ENCODE peak calls at places on chromosomes 6 and 20, in four cellular contexts. U is WTC11, T is HepG2, B is K562. J is an unnamed sample.

GRCh38 chr6:22024004-22024403 is 272.8 kb downstream of the PRL start:
- DNase-seq in U (no peak), T (no peak), B (peak; percentile 72), J (no peak)

GRCh38 chr6:163667372-163668060 is 253.0 kb downstream of the QKI start:
- DNase-seq in U (no peak), T (no peak), B (no peak), J (no peak)

GRCh38 chr6:56370127-56370540 is 122.8 kb upstream of the COL21A1 start:
- DNase-seq in U (peak; percentile 59), T (peak; percentile 87), B (peak; percentile 13), J (peak; percentile 69)

GRCh38 chr20:61877331-61877730 is 188.3 kb downstream of the TAF4 start:
- DNase-seq in U (no peak), T (no peak), B (no peak), J (no peak)

GRCh38 chr6:71205336-71205956 is 83.2 kb upstream of the OGFRL1 start:
- DNase-seq in U (no peak), T (no peak), B (no peak), J (no peak)

GRCh38 chr20:20225325-20225724 is 142.6 kb upstream of the INSM1 start:
- DNase-seq in U (no peak), T (no peak), B (no peak), J (no peak)

GRCh38 chr6:95693108-95693507 is 115.8 kb downstream of the MANEA start:
- DNase-seq in U (no peak), T (peak; percentile 10), B (no peak), J (no peak)

GRCh38 chr6:135346747-135347146 is 150.8 kb downstream of the AHI1 start:
- DNase-seq in U (no peak), T (no peak), B (no peak), J (no peak)

GRCh38 chr6:137277971-137278602 is 58.9 kb upstream of the IFNGR1 start:
- DNase-seq in U (peak; percentile 22), T (peak; percentile 28), B (no peak), J (peak; percentile 45)

GRCh38 chr20:13158339-13158738 is 62.7 kb upstream of the ISM1 start:
- DNase-seq in U (no peak), T (no peak), B (no peak), J (no peak)

GRCh38 chr20:46215913-46216707 is 92.2 kb downstream of the CDH22 start:
- DNase-seq in U (peak; percentile 63), T (peak; percentile 55), B (peak; percentile 80), J (peak; percentile 48)

GRCh38 chr6:44049163-44049988 is 77.9 kb downstream of the MRPL14 start:
- DNase-seq in U (no peak), T (no peak), B (no peak), J (no peak)

GRCh38 chr6:125707615-125708243 is 41.7 kb upstream of the HEY2 start:
- DNase-seq in U (no peak), T (no peak), B (no peak), J (no peak)
- TF ChIP-seq ELF4 in U (no peak), T (no peak), B (no peak), J (no peak)

GRCh38 chr6:16477367-16478149 is 239.2 kb downstream of the GMPR start:
- DNase-seq in U (no peak), T (no peak), B (no peak), J (no peak)
- TF ChIP-seq ELF4 in U (no peak), T (no peak), B (no peak), J (no peak)

DNA sequence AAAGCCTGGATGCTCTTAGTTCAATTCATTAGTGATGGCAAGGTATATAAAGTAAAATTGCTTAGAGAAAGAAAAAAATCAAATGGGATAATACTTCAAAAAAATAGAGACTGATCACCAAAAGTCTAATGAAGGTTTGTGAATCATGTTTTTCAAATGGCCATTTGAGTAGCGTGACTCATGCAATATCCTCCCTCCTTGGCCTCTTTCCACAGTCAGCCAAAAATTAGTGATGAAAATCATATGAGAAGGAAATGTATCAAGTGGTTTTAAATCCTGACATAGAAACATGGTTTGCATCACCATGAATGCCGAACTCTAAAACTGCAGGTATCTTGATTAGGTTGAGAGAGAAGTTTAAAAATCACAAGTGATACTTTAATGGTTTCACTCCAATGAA is 1.2 kb upstream of the COL19A1 start:
- DNase-seq in U (no peak), T (no peak), B (no peak), J (no peak)
- TF ChIP-seq ELF4 in U (no peak), T (no peak), B (no peak), J (no peak)

GRCh38 chr20:17675519-17676377 is 6.3 kb downstream of the RRBP1 start:
- DNase-seq in U (no peak), T (no peak), B (no peak), J (no peak)
- TF ChIP-seq ELF4 in U (no peak), T (no peak), B (no peak), J (no peak)

GRCh38 chr6:16031278-16031981 is 97.5 kb upstream of the MYLIP start:
- DNase-seq in U (no peak), T (peak; percentile 3), B (peak; percentile 93), J (no peak)
- TF ChIP-seq ELF4 in U (no peak), T (no peak), B (peak; percentile 99), J (no peak)

DNA sequence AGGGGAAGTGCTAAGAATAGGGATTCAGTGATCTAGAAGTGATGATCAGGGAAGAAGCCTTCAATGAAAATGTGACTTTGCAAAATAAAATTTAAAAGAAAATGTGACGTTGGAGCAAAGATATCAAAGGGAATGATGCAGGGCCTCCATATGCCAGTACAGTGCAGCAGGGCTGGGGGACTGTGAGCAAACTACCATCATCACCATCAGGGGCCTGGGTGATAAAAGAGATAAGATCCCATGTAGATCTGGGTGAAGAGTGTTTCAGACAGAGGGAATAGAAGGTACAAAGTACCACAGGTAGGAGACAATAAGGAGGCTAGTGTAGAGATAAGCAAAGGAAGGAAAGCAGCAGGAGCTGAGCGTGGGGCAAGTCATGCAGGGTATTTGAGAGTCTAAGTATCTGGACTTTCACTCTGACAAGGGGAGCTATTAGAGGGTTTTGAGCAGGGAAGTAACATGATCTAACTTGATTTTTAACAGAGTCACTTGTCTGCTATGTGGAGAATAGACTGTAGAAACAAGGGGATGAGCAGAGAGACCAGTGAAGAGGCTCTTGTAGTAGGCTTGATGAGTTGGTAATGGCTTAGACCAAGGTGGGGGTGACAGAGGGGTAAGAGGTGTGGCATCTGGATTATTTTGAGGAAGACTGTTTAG is 295.6 kb downstream of the ZFAND3 start:
- DNase-seq in U (no peak), T (no peak), B (no peak), J (no peak)
- TF ChIP-seq ELF4 in U (no peak), T (no peak), B (no peak), J (no peak)

GRCh38 chr20:53899351-53900167 is 170.8 kb downstream of the BCAS1 start:
- DNase-seq in U (no peak), T (no peak), B (no peak), J (no peak)

GRCh38 chr20:53898558-53898931 is 171.8 kb downstream of the BCAS1 start:
- DNase-seq in U (no peak), T (no peak), B (no peak), J (no peak)

GRCh38 chr20:53901697-53902096 is 168.7 kb downstream of the BCAS1 start:
- DNase-seq in U (no peak), T (no peak), B (no peak), J (no peak)

GRCh38 chr20:53901064-53901463 is 169.3 kb downstream of the BCAS1 start:
- DNase-seq in U (no peak), T (no peak), B (no peak), J (no peak)

GRCh38 chr20:53900380-53900999 is 169.9 kb downstream of the BCAS1 start:
- DNase-seq in U (no peak), T (no peak), B (no peak), J (no peak)
- TF ChIP-seq ELF4 in U (no peak), T (no peak), B (no peak), J (no peak)

DNA sequence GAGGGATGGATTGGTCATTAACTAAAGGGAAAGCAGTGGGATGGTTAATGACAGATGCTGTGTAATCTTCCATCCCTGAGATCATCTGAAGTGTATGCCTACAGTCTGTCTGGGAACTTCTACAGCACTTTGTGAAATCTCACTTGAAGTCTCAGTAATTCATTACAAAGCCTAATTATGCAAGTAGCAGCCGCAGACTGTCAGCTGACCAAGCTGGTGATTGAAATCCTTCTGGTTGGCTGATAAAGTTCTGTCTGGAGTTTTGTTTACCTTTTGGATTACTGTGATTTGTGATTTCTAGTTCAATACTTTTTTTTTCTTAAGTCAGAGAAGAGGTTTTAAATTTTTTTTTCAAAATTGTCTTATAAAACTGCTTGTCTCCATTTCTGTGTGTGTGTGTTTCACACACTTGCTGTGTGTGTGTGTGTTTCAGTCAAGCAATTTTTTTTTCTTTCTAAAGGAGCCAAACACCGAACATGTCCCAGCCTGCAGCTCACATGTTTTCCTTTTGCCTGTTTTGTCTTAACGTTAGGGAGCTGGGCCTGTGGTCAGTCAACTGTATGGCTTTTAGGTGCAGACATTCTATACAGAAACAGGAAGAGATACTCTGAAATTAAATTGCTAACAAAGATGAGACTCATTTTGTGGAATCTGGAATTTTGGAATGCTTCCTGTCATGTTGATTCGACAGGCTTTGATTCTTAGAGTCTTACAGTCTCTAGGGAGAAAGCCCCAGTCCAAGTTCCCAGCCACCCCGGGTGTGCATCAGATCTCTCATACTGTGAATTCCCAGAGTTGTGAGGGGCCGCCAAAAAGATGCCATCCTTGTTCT is 28.5 kb upstream of the ADGRF4 start:
- DNase-seq in U (peak; percentile 29), T (no peak), B (no peak), J (no peak)
- TF ChIP-seq ELF4 in U (no peak), T (no peak), B (no peak), J (no peak)